ENCODE peak calls at places on chromosome 16, in seven cellular contexts. One of them, this sample, is unnamed.

GRCh38 chr16:27515874-27516353 is 33.8 kb downstream of the GTF3C1 start:
- DNase-seq in Panc1: no peak
- DNase-seq in left ventricle myocardium inferior: no peak
- DNase-seq in astrocyte: no peak
- DNase-seq in thoracic aorta: no peak
- DNase-seq in prostate gland: no peak
- DNase-seq in heart left ventricle: peak; percentile 34
- DNase-seq in this sample: no peak

GRCh38 chr16:52572656-52573055 is 25.7 kb upstream of the TOX3 start:
- DNase-seq in Panc1: no peak
- DNase-seq in left ventricle myocardium inferior: no peak
- DNase-seq in astrocyte: no peak
- DNase-seq in thoracic aorta: no peak
- DNase-seq in prostate gland: no peak
- DNase-seq in heart left ventricle: no peak
- DNase-seq in this sample: no peak

GRCh38 chr16:28538733-28539596 is at the start of gene NUPR1:
- DNase-seq in Panc1: peak; percentile 75
- DNase-seq in left ventricle myocardium inferior: peak; percentile 93
- DNase-seq in astrocyte: peak; percentile 95
- DNase-seq in thoracic aorta: peak; percentile 86
- DNase-seq in prostate gland: peak; percentile 99
- DNase-seq in heart left ventricle: peak; percentile 93
- DNase-seq in this sample: peak; percentile 99

GRCh38 chr16:67207116-67207856 is 8.4 kb downstream of the ELMO3 start:
- DNase-seq in Panc1: no peak
- DNase-seq in left ventricle myocardium inferior: no peak
- DNase-seq in astrocyte: no peak
- DNase-seq in thoracic aorta: no peak
- DNase-seq in prostate gland: no peak
- DNase-seq in heart left ventricle: no peak
- DNase-seq in this sample: no peak

GRCh38 chr16:89009343-89010209 is 32.6 kb upstream of the CBFA2T3 start:
- DNase-seq in Panc1: no peak
- DNase-seq in left ventricle myocardium inferior: no peak
- DNase-seq in astrocyte: no peak
- DNase-seq in thoracic aorta: no peak
- DNase-seq in prostate gland: no peak
- DNase-seq in heart left ventricle: no peak
- DNase-seq in this sample: no peak

GRCh38 chr16:15961060-15961511 is 11.7 kb downstream of the ABCC1 start:
- DNase-seq in Panc1: no peak
- DNase-seq in left ventricle myocardium inferior: no peak
- DNase-seq in astrocyte: peak; percentile 81
- DNase-seq in thoracic aorta: no peak
- DNase-seq in prostate gland: no peak
- DNase-seq in heart left ventricle: no peak
- DNase-seq in this sample: no peak

GRCh38 chr16:72986011-72986410 is 61.9 kb downstream of the ZFHX3 start:
- DNase-seq in Panc1: no peak
- DNase-seq in left ventricle myocardium inferior: peak; percentile 82
- DNase-seq in astrocyte: no peak
- DNase-seq in thoracic aorta: no peak
- DNase-seq in prostate gland: peak; percentile 49
- DNase-seq in heart left ventricle: peak; percentile 49
- DNase-seq in this sample: peak; percentile 91

GRCh38 chr16:69180011-69180338 is 7.0 kb upstream of the SNTB2 start:
- DNase-seq in Panc1: no peak
- DNase-seq in left ventricle myocardium inferior: no peak
- DNase-seq in astrocyte: no peak
- DNase-seq in thoracic aorta: no peak
- DNase-seq in prostate gland: no peak
- DNase-seq in heart left ventricle: no peak
- DNase-seq in this sample: no peak

GRCh38 chr16:69522732-69523404 is 42.9 kb upstream of the NFAT5 start:
- DNase-seq in Panc1: no peak
- DNase-seq in left ventricle myocardium inferior: no peak
- DNase-seq in astrocyte: no peak
- DNase-seq in thoracic aorta: no peak
- DNase-seq in prostate gland: no peak
- DNase-seq in heart left ventricle: no peak
- DNase-seq in this sample: no peak

GRCh38 chr16:89118361-89119061 is 24.9 kb downstream of the ACSF3 start:
- DNase-seq in Panc1: no peak
- DNase-seq in left ventricle myocardium inferior: peak; percentile 3
- DNase-seq in astrocyte: no peak
- DNase-seq in thoracic aorta: no peak
- DNase-seq in prostate gland: no peak
- DNase-seq in heart left ventricle: no peak
- DNase-seq in this sample: no peak

GRCh38 chr16:61957075-61957474 is 79.2 kb downstream of the CDH8 start:
- DNase-seq in Panc1: no peak
- DNase-seq in left ventricle myocardium inferior: no peak
- DNase-seq in astrocyte: no peak
- DNase-seq in thoracic aorta: no peak
- DNase-seq in prostate gland: no peak
- DNase-seq in heart left ventricle: no peak
- DNase-seq in this sample: no peak

GRCh38 chr16:90008708-90009145 is 10.5 kb downstream of the DBNDD1 start:
- DNase-seq in Panc1: no peak
- DNase-seq in left ventricle myocardium inferior: no peak
- DNase-seq in astrocyte: no peak
- DNase-seq in thoracic aorta: no peak
- DNase-seq in prostate gland: no peak
- DNase-seq in heart left ventricle: no peak
- DNase-seq in this sample: no peak

GRCh38 chr16:68885321-68885720 is 42.0 kb downstream of the TANGO6 start:
- DNase-seq in Panc1: no peak
- DNase-seq in left ventricle myocardium inferior: no peak
- DNase-seq in astrocyte: no peak
- DNase-seq in thoracic aorta: no peak
- DNase-seq in prostate gland: no peak
- DNase-seq in heart left ventricle: no peak
- DNase-seq in this sample: no peak

GRCh38 chr16:86874141-86874540 is 295.8 kb downstream of the FOXL1 start:
- DNase-seq in Panc1: peak; percentile 12
- DNase-seq in left ventricle myocardium inferior: no peak
- DNase-seq in astrocyte: no peak
- DNase-seq in thoracic aorta: no peak
- DNase-seq in prostate gland: no peak
- DNase-seq in heart left ventricle: no peak
- DNase-seq in this sample: no peak

GRCh38 chr16:1181715-1182671 is 29.1 kb downstream of the CACNA1H start:
- DNase-seq in Panc1: no peak
- DNase-seq in left ventricle myocardium inferior: peak; percentile 65
- DNase-seq in astrocyte: peak; percentile 83
- DNase-seq in thoracic aorta: peak; percentile 61
- DNase-seq in prostate gland: no peak
- DNase-seq in heart left ventricle: peak; percentile 61
- DNase-seq in this sample: peak; percentile 65

GRCh38 chr16:22139008-22139407 is 23.3 kb upstream of the SDR42E2 start:
- DNase-seq in Panc1: no peak
- DNase-seq in left ventricle myocardium inferior: no peak
- DNase-seq in astrocyte: no peak
- DNase-seq in thoracic aorta: no peak
- DNase-seq in prostate gland: no peak
- DNase-seq in heart left ventricle: no peak
- DNase-seq in this sample: no peak

GRCh38 chr16:1443403-1443973 is 868 bp downstream of the CCDC154 start:
- DNase-seq in Panc1: no peak
- DNase-seq in left ventricle myocardium inferior: no peak
- DNase-seq in astrocyte: no peak
- DNase-seq in thoracic aorta: no peak
- DNase-seq in prostate gland: no peak
- DNase-seq in heart left ventricle: no peak
- DNase-seq in this sample: no peak

GRCh38 chr16:72480926-72481325 is 309.0 kb upstream of the PMFBP1 start:
- DNase-seq in Panc1: no peak
- DNase-seq in left ventricle myocardium inferior: no peak
- DNase-seq in astrocyte: peak; percentile 65
- DNase-seq in thoracic aorta: no peak
- DNase-seq in prostate gland: no peak
- DNase-seq in heart left ventricle: no peak
- DNase-seq in this sample: no peak

DNA sequence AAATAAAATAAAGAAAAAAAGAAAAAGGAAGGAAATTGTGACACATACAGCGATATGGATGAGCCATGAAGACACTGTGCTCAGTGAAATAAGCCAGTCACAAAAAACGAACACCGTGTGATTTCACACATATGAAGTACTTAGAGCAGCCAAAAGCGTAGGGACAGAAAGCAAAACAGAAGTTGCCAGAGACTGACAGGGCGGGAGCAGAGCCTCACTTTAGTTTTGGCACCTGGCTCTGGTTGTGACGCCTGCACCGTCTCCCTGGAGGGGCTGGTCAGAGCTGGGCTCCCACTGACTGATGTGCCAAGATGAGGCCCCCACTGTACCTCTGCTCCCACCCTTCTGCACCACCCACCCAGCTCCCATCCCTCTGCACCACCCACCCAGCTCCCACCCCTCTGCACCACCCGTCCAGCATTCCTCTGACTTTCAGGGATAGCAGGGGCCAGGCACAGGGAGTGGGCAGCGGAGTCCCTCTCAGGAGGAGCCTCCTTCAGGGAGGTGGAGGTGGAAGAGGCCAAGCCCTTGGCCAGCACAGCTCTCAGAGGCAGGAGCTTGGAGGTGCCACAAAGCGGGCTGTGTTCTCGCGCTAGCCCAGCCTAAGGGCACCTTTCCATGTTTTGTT is 3.3 kb upstream of the PRSS21 start:
- DNase-seq in Panc1: no peak
- DNase-seq in left ventricle myocardium inferior: no peak
- DNase-seq in astrocyte: no peak
- DNase-seq in thoracic aorta: no peak
- DNase-seq in prostate gland: no peak
- DNase-seq in heart left ventricle: no peak
- DNase-seq in this sample: no peak
- H3K27me3 ChIP-seq in Panc1: no peaks in the 10 kb centered on the region
- H3K27me3 ChIP-seq in left ventricle myocardium inferior: peaks cover 82% of the 10 kb centered on the region
- H3K27me3 ChIP-seq in astrocyte: peaks cover 27% of the 10 kb centered on the region
- H3K27me3 ChIP-seq in thoracic aorta: no peaks in the 10 kb centered on the region
- H3K27me3 ChIP-seq in prostate gland: no peaks in the 10 kb centered on the region
- H3K27me3 ChIP-seq in heart left ventricle: peaks cover 51% of the 10 kb centered on the region
- H3K27me3 ChIP-seq in this sample: no peaks in the 10 kb centered on the region

DNA sequence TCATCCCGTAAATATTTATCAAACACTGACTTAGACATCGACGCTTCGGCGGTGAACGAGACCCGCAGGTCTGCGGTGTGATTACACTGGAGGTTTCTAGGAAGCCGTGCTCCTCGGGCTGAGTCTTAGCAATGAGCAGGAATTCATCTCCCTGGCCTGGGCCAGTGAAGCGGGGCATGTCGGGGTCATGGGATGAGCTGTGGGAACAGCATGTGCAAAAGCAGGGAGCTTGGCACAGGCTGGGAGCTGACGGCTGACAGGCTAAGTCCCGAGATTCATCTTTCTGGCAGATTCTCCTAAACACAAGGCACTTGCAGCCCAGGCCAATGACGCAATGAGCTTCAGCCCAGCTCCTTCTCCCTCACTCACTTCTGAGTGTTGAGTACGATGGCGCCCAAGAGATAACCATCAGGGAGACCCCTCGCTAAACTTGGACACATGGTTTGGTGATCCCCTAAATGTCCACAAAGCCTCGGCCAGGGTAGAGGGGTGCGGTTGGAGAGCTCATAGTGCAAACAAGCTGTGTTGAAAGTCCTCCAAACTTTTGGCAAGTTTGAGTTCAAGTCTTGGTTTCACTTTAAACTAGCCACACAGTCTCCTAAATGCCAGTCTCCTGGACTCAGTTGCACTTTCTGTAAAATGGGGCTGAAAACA is 12.8 kb downstream of the CRISPLD2 start:
- DNase-seq in Panc1: no peak
- DNase-seq in left ventricle myocardium inferior: peak; percentile 90
- DNase-seq in astrocyte: peak; percentile 94
- DNase-seq in thoracic aorta: peak; percentile 13
- DNase-seq in prostate gland: peak; percentile 38
- DNase-seq in heart left ventricle: peak; percentile 75
- DNase-seq in this sample: peak; percentile 98
- H3K27ac ChIP-seq in Panc1: peak overlapping the region; percentile 51
- H3K27ac ChIP-seq in left ventricle myocardium inferior: peak overlapping the region; percentile 88
- H3K27ac ChIP-seq in astrocyte: peak overlapping the region; percentile 83
- H3K27ac ChIP-seq in thoracic aorta: peak overlapping the region; percentile 54
- H3K27ac ChIP-seq in prostate gland: peak overlapping the region; percentile 85
- H3K27ac ChIP-seq in heart left ventricle: peak overlapping the region; percentile 68
- H3K27ac ChIP-seq in this sample: peak overlapping the region; percentile 88

GRCh38 chr16:11017499-11017898 is 73.1 kb downstream of the CLEC16A start:
- DNase-seq in Panc1: no peak
- DNase-seq in left ventricle myocardium inferior: no peak
- DNase-seq in astrocyte: no peak
- DNase-seq in thoracic aorta: no peak
- DNase-seq in prostate gland: no peak
- DNase-seq in heart left ventricle: no peak
- DNase-seq in this sample: no peak

GRCh38 chr16:11020792-11021440 is 76.6 kb downstream of the CLEC16A start:
- DNase-seq in Panc1: no peak
- DNase-seq in left ventricle myocardium inferior: no peak
- DNase-seq in astrocyte: no peak
- DNase-seq in thoracic aorta: no peak
- DNase-seq in prostate gland: no peak
- DNase-seq in heart left ventricle: no peak
- DNase-seq in this sample: no peak

GRCh38 chr16:11022002-11022401 is 77.6 kb downstream of the CLEC16A start:
- DNase-seq in Panc1: no peak
- DNase-seq in left ventricle myocardium inferior: no peak
- DNase-seq in astrocyte: no peak
- DNase-seq in thoracic aorta: no peak
- DNase-seq in prostate gland: no peak
- DNase-seq in heart left ventricle: no peak
- DNase-seq in this sample: no peak

GRCh38 chr16:11023640-11024039 is 79.3 kb downstream of the CLEC16A start:
- DNase-seq in Panc1: no peak
- DNase-seq in left ventricle myocardium inferior: no peak
- DNase-seq in astrocyte: no peak
- DNase-seq in thoracic aorta: no peak
- DNase-seq in prostate gland: no peak
- DNase-seq in heart left ventricle: no peak
- DNase-seq in this sample: no peak

GRCh38 chr16:11020388-11020787 is 76.0 kb downstream of the CLEC16A start:
- DNase-seq in Panc1: no peak
- DNase-seq in left ventricle myocardium inferior: no peak
- DNase-seq in astrocyte: no peak
- DNase-seq in thoracic aorta: no peak
- DNase-seq in prostate gland: no peak
- DNase-seq in heart left ventricle: no peak
- DNase-seq in this sample: no peak
- H3K36me3 ChIP-seq in Panc1: no peaks in the 10 kb centered on the region
- H3K36me3 ChIP-seq in left ventricle myocardium inferior: peaks cover 23% of the 10 kb centered on the region
- H3K36me3 ChIP-seq in astrocyte: peaks cover 4% of the 10 kb centered on the region
- H3K36me3 ChIP-seq in thoracic aorta: peaks cover 16% of the 10 kb centered on the region
- H3K36me3 ChIP-seq in prostate gland: no peaks in the 10 kb centered on the region
- H3K36me3 ChIP-seq in heart left ventricle: peaks cover 36% of the 10 kb centered on the region
- H3K36me3 ChIP-seq in this sample: peaks cover 31% of the 10 kb centered on the region

DNA sequence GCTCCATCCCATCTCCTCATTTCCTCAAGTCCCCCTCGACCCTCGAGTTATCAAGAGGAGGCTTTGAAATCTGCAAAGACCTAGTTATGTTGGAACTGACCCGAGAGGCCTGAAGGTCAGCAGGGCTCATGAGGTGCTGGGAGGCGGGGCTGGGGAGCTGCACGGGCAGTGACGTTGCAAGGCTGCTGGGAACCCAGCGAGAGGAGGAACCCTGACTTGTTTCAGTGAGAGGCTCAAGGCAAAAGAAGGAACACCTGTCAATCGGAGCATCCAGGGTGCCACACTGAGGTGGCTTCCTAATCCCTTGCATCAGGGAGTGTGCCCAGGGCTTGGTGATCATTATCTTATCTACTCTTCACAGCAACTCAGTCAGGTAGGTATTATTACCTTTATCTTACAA is 86.9 kb downstream of the CDH11 start:
- DNase-seq in Panc1: no peak
- DNase-seq in left ventricle myocardium inferior: no peak
- DNase-seq in astrocyte: no peak
- DNase-seq in thoracic aorta: no peak
- DNase-seq in prostate gland: no peak
- DNase-seq in heart left ventricle: no peak
- DNase-seq in this sample: no peak
- H3K27me3 ChIP-seq in Panc1: no peaks in the 10 kb centered on the region
- H3K27me3 ChIP-seq in left ventricle myocardium inferior: peaks cover 16% of the 10 kb centered on the region
- H3K27me3 ChIP-seq in astrocyte: no peaks in the 10 kb centered on the region
- H3K27me3 ChIP-seq in thoracic aorta: no peaks in the 10 kb centered on the region
- H3K27me3 ChIP-seq in prostate gland: no peaks in the 10 kb centered on the region
- H3K27me3 ChIP-seq in heart left ventricle: no peaks in the 10 kb centered on the region
- H3K27me3 ChIP-seq in this sample: no peaks in the 10 kb centered on the region

This sample was measured in right atrium auricular region.